ENCODE peak calls at places on chromosomes 2 and 18, in ten cellular contexts. F, O, E, A, Q, I, U, K, Z and C are unnamed samples.

GRCh38 chr2:51981813-51982212 is 949.9 kb upstream of the NRXN1 start:
- DNase-seq in F (no peak), O (no peak), E (peak), A (no peak), Q (no peak), I (peak), U (no peak), K (no peak), Z (peak), C (peak)

GRCh38 chr2:180676520-180676919 is 303.9 kb upstream of the UBE2E3 start:
- DNase-seq in F (no peak), O (no peak), E (no peak), A (no peak), Q (no peak), I (no peak), U (no peak), K (no peak), Z (no peak), C (no peak)

GRCh38 chr2:63539416-63540162 is 48.7 kb downstream of the WDPCP start:
- DNase-seq in F (no peak), O (no peak), E (no peak), A (no peak), Q (no peak), I (no peak), U (no peak), K (no peak), Z (no peak), C (no peak)

GRCh38 chr2:118633371-118633770 is 214.1 kb downstream of the EN1 start:
- DNase-seq in F (no peak), O (no peak), E (no peak), A (no peak), Q (no peak), I (no peak), U (no peak), K (no peak), Z (no peak), C (no peak)

GRCh38 chr2:55090702-55091101 is 40.5 kb upstream of the RTN4 start:
- DNase-seq in F (no peak), O (no peak), E (no peak), A (no peak), Q (no peak), I (peak), U (no peak), K (no peak), Z (no peak), C (no peak)

GRCh38 chr18:45777393-45777792 is 48.1 kb upstream of the SIGLEC15 start:
- DNase-seq in F (no peak), O (no peak), E (peak), A (no peak), Q (no peak), I (peak), U (no peak), K (no peak), Z (peak), C (peak)

GRCh38 chr2:197270601-197271000 is 40.0 kb downstream of the ANKRD44 start:
- DNase-seq in F (no peak), O (no peak), E (no peak), A (no peak), Q (no peak), I (no peak), U (no peak), K (no peak), Z (no peak), C (no peak)

GRCh38 chr2:181627545-181627944 is 29.4 kb downstream of the CERKL start:
- DNase-seq in F (no peak), O (no peak), E (peak), A (no peak), Q (no peak), I (no peak), U (no peak), K (no peak), Z (peak), C (peak)

GRCh38 chr2:203732072-203732952 is 25.9 kb downstream of the CD28 start:
- DNase-seq in F (no peak), O (no peak), E (no peak), A (no peak), Q (no peak), I (no peak), U (no peak), K (no peak), Z (no peak), C (no peak)

GRCh38 chr2:39937621-39938020 is 158.6 kb upstream of the THUMPD2 start:
- DNase-seq in F (no peak), O (no peak), E (no peak), A (no peak), Q (no peak), I (no peak), U (no peak), K (no peak), Z (no peak), C (no peak)

GRCh38 chr2:138722316-138722715 is 57.9 kb downstream of the NXPH2 start:
- DNase-seq in F (no peak), O (no peak), E (no peak), A (no peak), Q (peak), I (no peak), U (no peak), K (no peak), Z (no peak), C (no peak)

GRCh38 chr2:237532225-237532624 is 34.1 kb upstream of the PRLH start:
- DNase-seq in F (no peak), O (no peak), E (no peak), A (peak), Q (no peak), I (no peak), U (no peak), K (no peak), Z (no peak), C (no peak)

GRCh38 chr2:16438571-16439294 is 226.9 kb downstream of the CYRIA start:
- DNase-seq in F (no peak), O (no peak), E (no peak), A (no peak), Q (no peak), I (no peak), U (no peak), K (no peak), Z (no peak), C (no peak)

GRCh38 chr2:179234658-179235240 is 29.9 kb downstream of the SESTD1 start:
- DNase-seq in F (no peak), O (no peak), E (no peak), A (no peak), Q (no peak), I (no peak), U (no peak), K (no peak), Z (no peak), C (no peak)

GRCh38 chr2:200751786-200752185 is 59.9 kb upstream of the BZW1 start:
- DNase-seq in F (no peak), O (no peak), E (no peak), A (no peak), Q (no peak), I (no peak), U (no peak), K (no peak), Z (no peak), C (no peak)

GRCh38 chr2:47269316-47270232 is 114.5 kb upstream of the STPG4 start:
- DNase-seq in F (peak), O (peak), E (peak), A (no peak), Q (peak), I (peak), U (no peak), K (peak), Z (peak), C (peak)

GRCh38 chr2:111239581-111240249 is 119.0 kb downstream of the BCL2L11 start:
- DNase-seq in F (no peak), O (no peak), E (no peak), A (no peak), Q (no peak), I (no peak), U (no peak), K (no peak), Z (no peak), C (no peak)

GRCh38 chr2:145685323-145686050 is 1165.6 kb upstream of the ZEB2 start:
- DNase-seq in F (no peak), O (no peak), E (peak), A (no peak), Q (no peak), I (peak), U (no peak), K (no peak), Z (peak), C (no peak)

GRCh38 chr2:105294844-105295481 is 34.6 kb downstream of the TGFBRAP1 start:
- DNase-seq in F (peak), O (no peak), E (peak), A (no peak), Q (no peak), I (peak), U (peak), K (no peak), Z (peak), C (peak)

GRCh38 chr2:69918391-69918790 is 3.5 kb downstream of the MXD1 start:
- DNase-seq in F (no peak), O (no peak), E (no peak), A (no peak), Q (no peak), I (no peak), U (no peak), K (no peak), Z (no peak), C (no peak)

GRCh38 chr2:226799211-226799975 is at the start of gene IRS1:
- DNase-seq in F (no peak), O (peak), E (peak), A (peak), Q (peak), I (peak), U (peak), K (no peak), Z (peak), C (peak)

GRCh38 chr2:69271831-69272257 is 115.2 kb downstream of the GFPT1 start:
- DNase-seq in F (no peak), O (no peak), E (peak), A (no peak), Q (no peak), I (peak), U (no peak), K (no peak), Z (peak), C (peak)

GRCh38 chr18:28147674-28148171 is 29.2 kb downstream of the CDH2 start:
- DNase-seq in F (no peak), O (no peak), E (peak), A (no peak), Q (no peak), I (peak), U (peak), K (no peak), Z (peak), C (no peak)

GRCh38 chr2:130264046-130264445 is 65.8 kb upstream of the TUBA3E start:
- DNase-seq in F (no peak), O (no peak), E (no peak), A (no peak), Q (no peak), I (no peak), U (no peak), K (no peak), Z (no peak), C (no peak)

GRCh38 chr18:3213231-3214059 is 6.3 kb downstream of the MYOM1 start:
- DNase-seq in F (no peak), O (no peak), E (no peak), A (no peak), Q (no peak), I (no peak), U (no peak), K (no peak), Z (peak), C (peak)

GRCh38 chr18:62828091-62828640 is 112.8 kb downstream of the PHLPP1 start:
- DNase-seq in F (no peak), O (no peak), E (no peak), A (no peak), Q (no peak), I (peak), U (no peak), K (no peak), Z (no peak), C (no peak)

GRCh38 chr18:6297875-6298274 is 116.8 kb downstream of the L3MBTL4 start:
- DNase-seq in F (no peak), O (no peak), E (no peak), A (no peak), Q (no peak), I (no peak), U (no peak), K (no peak), Z (no peak), C (no peak)

DNA sequence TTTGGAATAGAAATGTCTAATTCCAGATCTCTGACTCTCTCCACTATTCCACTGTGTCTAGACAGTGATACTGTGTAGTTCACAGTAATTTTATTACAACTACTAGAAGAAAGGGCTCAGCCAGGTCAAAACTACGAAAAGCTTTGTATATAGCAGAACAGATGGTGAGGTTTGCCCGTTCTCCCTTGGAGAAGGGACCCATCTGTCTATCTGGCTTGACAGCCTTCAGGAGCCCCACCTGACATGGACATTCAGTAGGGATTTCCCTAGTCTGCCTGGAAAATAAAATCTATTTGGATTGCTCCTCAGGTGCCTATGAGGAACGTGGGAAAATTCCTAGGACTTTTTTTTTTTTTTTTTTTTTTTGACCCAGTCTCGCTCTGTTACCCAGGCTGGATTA is 435.4 kb downstream of the NRXN1 start:
- DNase-seq in F (no peak), O (no peak), E (no peak), A (no peak), Q (no peak), I (no peak), U (no peak), K (no peak), Z (no peak), C (no peak)
- TF ChIP-seq CTCF in F (no peak), O (no peak), E (no peak), A (no peak), Q (no peak), I (no peak), U (no peak), K (no peak), Z (no peak), C (no peak)

DNA sequence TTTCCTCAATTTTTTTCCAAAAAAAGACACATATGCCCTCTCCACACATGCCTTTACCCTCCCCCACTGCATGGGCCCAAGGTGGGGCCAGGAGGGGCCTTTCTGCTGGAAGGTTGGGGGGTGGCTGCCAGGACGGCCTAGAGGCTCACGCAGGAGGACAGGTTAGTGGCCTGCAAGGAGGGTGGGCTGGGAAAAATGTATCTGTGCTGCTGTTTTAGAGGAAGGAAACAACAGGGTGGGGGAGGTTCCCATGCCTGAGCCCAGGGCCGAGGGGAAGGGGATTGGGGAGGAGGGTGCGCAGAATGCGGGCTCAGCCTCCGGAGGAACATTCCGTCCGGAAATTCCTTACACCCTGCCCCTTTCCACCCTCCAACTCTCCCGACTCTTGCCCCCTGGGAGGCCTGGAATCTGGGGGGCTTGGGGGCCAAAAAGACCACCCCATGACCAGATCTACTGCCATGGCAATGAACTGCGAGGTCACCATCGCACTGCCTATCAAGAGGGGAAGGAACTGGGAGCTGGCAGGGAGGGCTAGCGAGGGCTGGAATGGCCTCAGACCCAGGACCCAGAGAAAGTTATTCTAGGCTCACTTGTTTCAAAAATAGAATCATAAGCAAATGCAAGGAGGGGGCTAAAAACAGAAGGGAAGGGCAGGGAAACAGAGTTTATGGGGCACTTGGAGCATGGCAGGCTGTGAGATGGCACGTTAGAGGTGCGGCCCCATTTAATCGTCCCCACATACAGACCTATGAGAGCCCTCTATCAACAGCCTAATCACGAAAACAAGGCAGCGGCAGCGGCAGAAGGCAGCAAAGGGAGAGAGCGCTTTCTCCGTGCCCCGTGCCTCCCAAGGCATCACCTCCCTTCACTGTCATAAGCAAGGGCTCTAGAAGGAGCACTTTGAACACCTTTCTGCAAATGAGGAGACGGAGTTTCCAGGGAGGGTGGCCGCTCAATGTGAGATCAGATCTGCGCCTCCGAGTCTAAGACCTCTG is 90.5 kb downstream of the TNS1 start:
- DNase-seq in F (no peak), O (peak), E (no peak), A (no peak), Q (no peak), I (no peak), U (no peak), K (no peak), Z (no peak), C (no peak)
- H3K4me3 ChIP-seq in F (no peak), O (peak), E (no peak), A (no peak), Q (peak), I (no peak), U (no peak), K (no peak), Z (no peak), C (no peak)

DNA sequence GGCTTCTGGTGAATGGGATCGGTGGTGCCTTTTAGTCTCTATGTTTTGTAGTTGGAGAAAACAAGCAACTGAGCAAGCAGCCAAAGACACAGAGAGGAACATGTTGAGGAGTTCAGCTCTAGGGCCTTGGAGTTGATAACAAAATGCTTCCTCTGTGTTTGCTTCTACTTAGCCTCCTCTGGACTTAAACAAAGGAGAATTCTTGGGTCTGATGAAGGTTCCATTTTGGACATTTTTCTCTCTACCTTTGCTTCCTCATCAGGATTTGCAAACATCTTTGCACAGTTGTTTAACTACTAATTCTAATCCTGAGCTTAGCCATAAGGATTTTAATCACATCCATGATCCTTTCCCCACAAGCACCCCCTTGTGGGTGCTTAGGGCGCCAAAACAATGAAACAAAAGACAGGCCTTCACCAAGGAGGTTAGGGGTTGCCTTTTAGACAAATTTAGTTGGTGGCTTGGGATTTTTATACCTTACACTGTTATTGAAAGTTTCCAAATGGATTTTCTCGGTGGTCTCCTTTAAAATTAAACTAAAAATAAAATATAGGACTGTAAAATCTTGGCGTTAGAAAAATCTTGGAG is 148.5 kb upstream of the SATB2 start:
- DNase-seq in F (peak), O (no peak), E (no peak), A (no peak), Q (no peak), I (no peak), U (no peak), K (no peak), Z (peak), C (no peak)
- TF ChIP-seq CTCF in F (no peak), O (no peak), E (no peak), A (no peak), Q (no peak), I (peak), U (peak), K (no peak), Z (peak), C (peak)

GRCh38 chr18:50286391-50287027 is 983 bp downstream of the CXXC1 start:
- DNase-seq in F (no peak), O (peak), E (no peak), A (peak), Q (no peak), I (no peak), U (no peak), K (no peak), Z (peak), C (peak)

GRCh38 chr18:50284226-50284885 is 3.0 kb upstream of the MBD1 start:
- DNase-seq in F (no peak), O (no peak), E (no peak), A (no peak), Q (no peak), I (no peak), U (no peak), K (no peak), Z (no peak), C (peak)

GRCh38 chr18:50287028-50287440 is 458 bp downstream of the CXXC1 start:
- DNase-seq in F (no peak), O (peak), E (no peak), A (peak), Q (peak), I (no peak), U (no peak), K (no peak), Z (no peak), C (no peak)

GRCh38 chr18:50285071-50285470 is 2.4 kb downstream of the CXXC1 start:
- DNase-seq in F (no peak), O (no peak), E (no peak), A (no peak), Q (no peak), I (no peak), U (no peak), K (no peak), Z (no peak), C (no peak)

DNA sequence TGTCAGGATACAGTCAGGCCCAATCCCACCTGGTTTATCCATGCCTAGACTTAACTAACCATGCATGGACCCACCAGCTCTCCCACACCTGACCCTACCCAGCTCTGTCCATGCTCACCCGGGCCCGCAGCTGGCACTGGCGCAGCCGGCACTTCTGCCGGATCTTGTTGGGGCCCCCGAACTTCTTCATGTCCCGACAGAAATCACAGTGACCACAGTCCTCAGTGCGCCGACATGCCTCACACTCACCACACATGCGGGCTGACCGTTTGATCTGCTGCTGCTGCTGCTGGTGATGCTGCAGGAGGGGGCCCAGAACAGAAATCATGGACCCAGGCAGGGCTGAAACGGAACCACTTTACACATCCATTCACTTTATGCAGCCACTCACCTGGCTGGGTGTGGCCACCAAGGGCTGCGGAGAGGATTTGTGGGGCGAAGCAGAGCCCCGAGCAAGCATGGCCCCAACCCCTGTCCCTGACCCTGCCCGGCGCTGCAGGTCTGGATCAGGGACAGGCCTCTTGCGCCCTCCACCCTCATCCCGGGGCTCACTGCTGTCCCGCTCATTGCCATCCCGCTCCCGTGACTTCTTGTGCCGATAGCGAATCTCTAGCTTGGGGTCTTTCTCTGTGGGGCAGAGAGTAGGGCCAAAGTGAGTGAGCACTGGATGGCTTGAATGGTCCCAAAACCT is 1.7 kb downstream of the CXXC1 start:
- DNase-seq in F (no peak), O (peak), E (no peak), A (peak), Q (no peak), I (no peak), U (no peak), K (no peak), Z (no peak), C (no peak)
- H3K4me3 ChIP-seq in F (no peak), O (no peak), E (peak), A (no peak), Q (no peak), I (peak), U (no peak), K (peak), Z (no peak), C (no peak)